ENCODE peak calls at places on chromosomes 13 and 19, in eight cellular contexts. B, U, G, L, D, T, I and A are unnamed samples.

GRCh38 chr19:43524922-43525835 is 1.8 kb downstream of the ETHE1 start:
- DNase-seq in G (no peak), T (peak; percentile 61), U (peak; percentile 92), B (peak; percentile 63), I (peak; percentile 79), D (peak; percentile 91), L (peak; percentile 89), A (no peak)

GRCh38 chr19:57708641-57709354 is at the start of gene ZNF154:
- DNase-seq in L (no peak), G (peak; percentile 58), D (peak; percentile 20), U (no peak), T (peak; percentile 66), I (no peak), B (peak; percentile 64), A (peak; percentile 56)

GRCh38 chr13:97567510-97568243 is 133.7 kb downstream of the RAP2A start:
- DNase-seq in L (peak; percentile 80), D (peak; percentile 83), T (peak; percentile 22), G (no peak), U (no peak), B (no peak), I (peak; percentile 59), A (no peak)

GRCh38 chr13:73304442-73304841 is 245.6 kb downstream of the KLF5 start:
- DNase-seq in I (no peak), D (no peak), G (no peak), L (no peak), T (no peak), B (no peak), U (no peak), A (no peak)

GRCh38 chr13:19590423-19590822 is 29.1 kb upstream of the TPTE2 start:
- DNase-seq in L (no peak), U (no peak), G (no peak), B (no peak), D (no peak), I (no peak), T (no peak), A (no peak)

GRCh38 chr19:33700408-33700757 is 78.6 kb downstream of the CHST8 start:
- DNase-seq in G (no peak), D (no peak), I (no peak), B (no peak), T (no peak), L (no peak), U (no peak), A (no peak)

GRCh38 chr13:24097064-24097463 is 63.5 kb upstream of the SPATA13 start:
- DNase-seq in G (no peak), D (no peak), B (no peak), I (no peak), U (peak; percentile 48), L (no peak), T (peak; percentile 55), A (no peak)

GRCh38 chr13:110711778-110712070 is 1.8 kb upstream of the ING1 start:
- DNase-seq in D (no peak), U (no peak), L (no peak), B (no peak), T (peak; percentile 32), G (no peak), I (no peak), A (no peak)

GRCh38 chr13:98407575-98407974 is 169.3 kb downstream of the STK24 start:
- DNase-seq in G (no peak), L (no peak), B (no peak), T (no peak), U (no peak), D (no peak), I (no peak), A (no peak)

GRCh38 chr19:48588670-48589399 is 17.7 kb upstream of the SPACA4 start:
- DNase-seq in L (peak; percentile 89), I (peak; percentile 93), B (peak; percentile 92), D (peak; percentile 93), U (peak; percentile 84), G (peak; percentile 98), T (peak; percentile 79), A (peak; percentile 84)

GRCh38 chr19:29767039-29767735 is 44.6 kb upstream of the CCNE1 start:
- DNase-seq in I (no peak), B (no peak), U (no peak), L (no peak), T (no peak), D (no peak), G (no peak), A (no peak)

GRCh38 chr19:43465468-43466120 is at the start of gene LYPD3:
- DNase-seq in U (no peak), D (peak; percentile 24), B (no peak), L (peak; percentile 49), T (peak; percentile 35), G (no peak), I (peak; percentile 95), A (no peak)

GRCh38 chr13:113742000-113742441 is 17.0 kb upstream of the TMEM255B start:
- DNase-seq in B (peak; percentile 58), T (peak; percentile 49), G (no peak), D (peak; percentile 67), L (peak; percentile 81), U (peak; percentile 92), I (peak; percentile 67), A (no peak)

GRCh38 chr19:53927745-53928144 is 18.7 kb downstream of the CACNG7 start:
- DNase-seq in G (peak; percentile 43), T (peak; percentile 77), I (peak; percentile 63), D (no peak), L (peak; percentile 39), U (no peak), B (no peak), A (no peak)

DNA sequence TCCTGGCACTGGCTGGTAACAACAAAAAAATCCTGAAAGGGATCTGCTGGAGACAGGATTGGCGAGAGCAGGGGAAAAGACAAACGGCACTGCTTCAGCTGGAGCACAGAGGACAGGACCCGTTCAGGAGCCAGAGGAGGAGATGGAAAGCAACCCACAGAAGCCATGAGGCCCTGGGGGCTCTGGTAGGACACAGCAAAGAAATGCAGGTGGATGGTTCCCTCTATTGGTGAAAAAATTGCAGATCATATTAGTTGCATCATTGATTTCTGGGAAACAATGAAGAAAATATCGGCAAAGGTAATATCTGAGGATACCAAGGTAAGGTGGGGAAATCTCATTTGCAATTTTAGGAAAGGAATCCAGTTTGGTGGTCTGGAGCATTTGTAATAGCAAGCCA is 25.7 kb upstream of the TPP2 start:
- DNase-seq in B (no peak), U (no peak), L (no peak), G (no peak), D (no peak), T (no peak), I (no peak), A (no peak)
- TF ChIP-seq CTCF in B (no peak), U (no peak), L (no peak), G (peak; percentile 41), D (no peak), T (no peak), I (no peak), A (no peak)

GRCh38 chr19:19224852-19225494 is 13.2 kb downstream of the NCAN start:
- DNase-seq in I (peak; percentile 84), U (peak; percentile 81), L (peak; percentile 85), T (peak; percentile 46), G (peak; percentile 65), B (peak; percentile 85), D (peak; percentile 76), A (peak; percentile 71)
- TF ChIP-seq CTCF in I (peak; percentile 89), U (peak; percentile 59), L (no peak), T (peak; percentile 53), G (peak; percentile 67), B (peak; percentile 78), D (peak; percentile 75), A (peak; percentile 20)

GRCh38 chr19:51342631-51343569 is 961 bp upstream of the VSIG10L start:
- DNase-seq in B (no peak), T (no peak), L (no peak), I (no peak), D (no peak), G (no peak), U (no peak), A (no peak)

GRCh38 chr19:51345076-51345620 is 3.2 kb upstream of the VSIG10L start:
- DNase-seq in G (no peak), T (no peak), D (no peak), B (no peak), I (no peak), U (no peak), L (no peak), A (no peak)

GRCh38 chr19:51341976-51342580 is at the start of gene VSIG10L:
- DNase-seq in D (no peak), T (no peak), U (no peak), G (no peak), L (no peak), I (no peak), B (no peak), A (no peak)

GRCh38 chr19:51347209-51347928 is 5.4 kb upstream of the VSIG10L start:
- DNase-seq in I (no peak), L (no peak), D (no peak), B (no peak), U (no peak), T (no peak), G (no peak), A (no peak)

DNA sequence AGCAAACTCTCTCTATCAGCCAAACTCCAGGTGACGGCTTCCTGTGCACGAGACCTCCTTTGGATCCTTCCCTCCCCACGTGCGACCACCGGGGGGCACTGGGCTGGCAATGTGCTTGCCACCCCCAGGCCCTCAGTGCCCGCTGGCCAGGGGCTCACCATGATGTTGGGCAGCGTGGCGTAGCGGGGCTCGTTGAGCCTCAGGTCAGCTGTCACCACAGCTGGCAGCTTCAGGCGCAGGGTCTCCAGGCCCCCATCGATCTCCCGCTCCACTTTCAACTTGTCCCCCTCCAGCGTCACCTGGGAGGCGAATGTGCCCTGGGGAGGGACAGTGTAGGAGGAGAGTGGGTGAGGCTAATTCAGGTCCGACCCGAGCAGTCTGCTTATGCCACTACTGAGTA is 4.8 kb upstream of the VSIG10L start:
- DNase-seq in G (no peak), D (no peak), T (no peak), I (no peak), U (no peak), B (no peak), L (no peak), A (no peak)
- TF ChIP-seq CTCF in G (no peak), D (no peak), T (no peak), I (no peak), U (no peak), B (no peak), L (no peak), A (no peak)

DNA sequence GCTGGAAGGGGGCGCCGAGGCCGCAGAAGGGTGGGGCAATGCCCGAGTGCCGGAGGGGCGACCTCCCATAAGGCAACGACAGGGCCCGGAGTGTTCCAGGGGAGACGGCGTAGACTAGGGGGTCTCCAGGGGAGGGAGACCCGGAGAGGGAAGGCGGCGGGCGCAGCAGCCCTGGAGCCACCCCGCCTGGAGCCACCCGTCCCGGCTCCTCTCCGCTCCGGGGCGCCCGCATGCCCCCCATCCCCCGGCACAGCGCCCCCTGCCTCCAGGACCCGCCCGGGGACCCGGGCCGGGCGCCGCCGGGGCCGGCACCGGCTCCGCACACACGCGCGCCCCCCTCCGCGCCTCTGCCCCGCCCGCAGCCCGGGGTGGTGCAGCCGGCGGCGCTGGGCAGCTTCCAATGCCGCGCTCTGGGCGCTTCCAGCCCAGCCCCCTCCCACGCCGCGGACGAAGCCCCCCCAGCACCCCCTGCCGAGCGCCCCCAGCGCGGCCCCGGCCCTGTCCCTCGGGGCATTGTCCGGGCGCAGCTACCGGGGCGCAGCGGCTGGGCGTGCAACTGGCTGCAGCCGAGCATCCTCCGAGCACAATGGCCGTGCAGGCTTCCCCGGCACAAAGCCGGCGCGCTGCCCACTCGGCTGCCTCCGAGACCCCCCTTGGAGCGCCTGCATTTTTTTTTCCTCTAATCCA is 519 bp downstream of the PTPRS start:
- DNase-seq in I (no peak), D (no peak), L (no peak), U (no peak), G (peak; percentile 32), B (no peak), T (no peak), A (no peak)
- TF ChIP-seq CTCF in I (peak; percentile 24), D (no peak), L (no peak), U (no peak), G (peak; percentile 43), B (no peak), T (no peak), A (no peak)